ENCODE peak calls at places on chromosomes 4 and X, in eight cellular contexts. P is BE2C, R is psoas muscle, M is PC-9, J is sigmoid colon, X is foreskin keratinocyte, Q is heart right ventricle, U is IMR-90. G is an unnamed sample.

GRCh38 chr4:151568966-151569365 is 160.0 kb downstream of the FHIP1A start:
- DNase-seq in P (no peak), M (no peak), Q (no peak), X (no peak), J (no peak), R (no peak), U (no peak), G (no peak)

GRCh38 chrX:151815461-151815860 is 80.9 kb downstream of the CNGA2 start:
- DNase-seq in X (no peak), P (no peak), M (no peak), Q (no peak), U (no peak), R (no peak), J (no peak), G (peak; percentile 18)

GRCh38 chrX:7190157-7190556 is 42.2 kb upstream of the PUDP start:
- DNase-seq in J (no peak), R (no peak), M (no peak), Q (no peak), P (no peak), U (no peak), X (no peak), G (no peak)

GRCh38 chrX:151675121-151675746 is 20.0 kb upstream of the PRRG3 start:
- DNase-seq in P (no peak), J (no peak), X (no peak), M (no peak), U (no peak), R (no peak), Q (no peak), G (no peak)

GRCh38 chr4:37502070-37502469 is 184.1 kb downstream of the RELL1 start:
- DNase-seq in M (no peak), X (no peak), R (no peak), J (no peak), U (no peak), P (no peak), Q (no peak), G (no peak)

GRCh38 chr4:140807491-140808257 is 51.5 kb upstream of the TBC1D9 start:
- DNase-seq in Q (no peak), R (no peak), J (no peak), U (peak; percentile 89), M (no peak), P (no peak), X (no peak), G (no peak)

GRCh38 chrX:110026099-110026844 is 23.4 kb downstream of the TMEM164 start:
- DNase-seq in X (peak; percentile 70), M (peak; percentile 70), Q (no peak), P (no peak), U (no peak), R (no peak), J (no peak), G (no peak)

GRCh38 chr4:99664703-99665102 is 7.1 kb upstream of the C4orf54 start:
- DNase-seq in R (no peak), J (no peak), P (no peak), M (no peak), U (no peak), X (no peak), Q (no peak), G (no peak)

GRCh38 chr4:169571435-169571834 is 40.9 kb downstream of the NEK1 start:
- DNase-seq in R (no peak), X (peak; percentile 90), J (no peak), M (no peak), P (no peak), U (no peak), Q (no peak), G (no peak)

GRCh38 chr4:15562114-15562513 is 92.4 kb downstream of the CC2D2A start:
- DNase-seq in J (no peak), P (no peak), R (no peak), Q (no peak), X (peak; percentile 20), M (no peak), U (peak; percentile 37), G (no peak)

GRCh38 chr4:166501941-166502382 is 628.9 kb downstream of the TLL1 start:
- DNase-seq in M (no peak), R (no peak), Q (no peak), J (no peak), U (no peak), X (no peak), P (peak; percentile 58), G (no peak)

GRCh38 chrX:150157291-150157690 is 205.8 kb upstream of the MAMLD1 start:
- DNase-seq in J (no peak), U (no peak), Q (no peak), R (no peak), X (no peak), M (no peak), P (no peak), G (no peak)

GRCh38 chrX:37060999-37061398 is 52.8 kb downstream of the FAM47C start:
- DNase-seq in Q (no peak), R (no peak), J (no peak), X (peak; percentile 21), U (peak; percentile 41), M (peak; percentile 46), P (peak; percentile 8), G (no peak)

GRCh38 chrX:30183554-30183953 is 31.8 kb upstream of the MAGEB2 start:
- DNase-seq in R (no peak), Q (no peak), P (no peak), U (peak; percentile 1), J (no peak), X (no peak), M (no peak), G (no peak)

GRCh38 chr4:25954293-25954904 is 40.4 kb downstream of the SMIM20 start:
- DNase-seq in U (no peak), R (no peak), Q (no peak), M (no peak), P (no peak), J (no peak), X (no peak), G (no peak)
- H3K4me1 ChIP-seq in U (peaks cover 1% of the 10 kb centered on the region), R (no peaks in the 10 kb centered on the region), Q (peaks cover 6% of the 10 kb centered on the region), M (no peaks in the 10 kb centered on the region), P (no peaks in the 10 kb centered on the region), J (no peaks in the 10 kb centered on the region), X (no peaks in the 10 kb centered on the region), G (peaks cover 3% of the 10 kb centered on the region)

DNA sequence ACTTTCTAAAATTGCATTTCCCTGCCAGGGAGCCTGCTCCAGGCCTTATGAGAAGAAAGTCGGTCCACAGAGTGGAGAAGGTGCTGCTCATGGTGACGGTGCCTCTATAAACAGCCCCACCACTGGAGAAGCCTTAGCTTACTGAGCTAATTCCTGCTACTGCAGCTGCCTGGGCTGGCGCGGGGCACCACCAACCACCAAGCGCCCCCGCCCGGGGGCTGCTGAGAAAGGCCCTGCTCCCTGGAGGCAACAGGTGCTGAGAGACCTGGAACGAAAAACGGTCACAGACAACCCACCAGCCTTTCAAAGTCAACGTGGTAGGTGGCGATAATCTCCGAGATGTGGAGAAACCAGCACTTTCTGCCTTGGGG is 2.9 kb downstream of the HCFC1 start:
- DNase-seq in J (peak; percentile 65), R (peak; percentile 75), P (peak; percentile 55), U (no peak), M (no peak), X (no peak), Q (no peak), G (no peak)
- TF ChIP-seq CTCF in J (no peak), R (no peak), P (peak; percentile 10), U (no peak), M (no peak), X (no peak), Q (no peak), G (no peak)

DNA sequence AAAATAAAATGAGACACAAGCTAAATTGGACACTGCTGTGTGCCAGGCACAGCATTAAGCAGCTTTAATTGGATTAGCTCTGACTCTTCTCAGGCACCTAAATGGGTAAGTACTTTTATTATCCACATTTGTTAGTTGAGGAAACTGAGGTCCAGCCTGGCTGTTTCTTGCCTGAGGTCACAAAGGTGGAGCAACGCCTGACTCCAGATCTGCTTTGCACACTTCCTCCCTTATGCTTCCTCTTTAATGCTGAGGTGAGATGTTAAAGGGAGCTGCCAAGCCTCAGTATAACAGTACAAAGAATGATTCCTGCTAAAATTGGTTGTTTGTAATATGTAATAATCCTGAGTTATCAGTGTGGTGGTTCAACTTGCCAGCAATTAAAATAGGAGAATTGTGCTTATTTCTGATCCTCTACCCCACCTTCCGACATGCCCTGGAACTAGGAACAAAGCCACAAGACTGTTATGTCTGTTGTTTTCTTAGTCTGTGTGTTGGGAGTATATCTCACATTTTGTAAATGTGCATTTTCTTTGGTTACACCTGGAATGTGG is 74.4 kb downstream of the AFF1 start:
- DNase-seq in P (no peak), Q (no peak), M (no peak), U (no peak), J (no peak), R (no peak), X (no peak), G (no peak)
- H3K4me1 ChIP-seq in P (peaks cover 16% of the 10 kb centered on the region), Q (peaks cover 74% of the 10 kb centered on the region), M (peaks cover 39% of the 10 kb centered on the region), U (peaks cover 8% of the 10 kb centered on the region), J (peaks cover 73% of the 10 kb centered on the region), R (peaks cover 70% of the 10 kb centered on the region), X (peaks cover 32% of the 10 kb centered on the region), G (no peaks in the 10 kb centered on the region)

GRCh38 chr4:6894086-6894478 is 15.5 kb upstream of the TBC1D14 start:
- DNase-seq in R (no peak), Q (no peak), J (peak; percentile 17), U (no peak), P (no peak), M (no peak), X (no peak), G (no peak)

GRCh38 chr4:6891436-6892170 is 18.0 kb upstream of the TBC1D14 start:
- DNase-seq in P (no peak), M (no peak), U (peak; percentile 31), R (no peak), J (no peak), Q (no peak), X (no peak), G (no peak)

GRCh38 chr4:6893449-6894085 is 16.1 kb upstream of the TBC1D14 start:
- DNase-seq in R (no peak), P (no peak), Q (no peak), U (peak; percentile 86), X (no peak), J (peak; percentile 33), M (no peak), G (no peak)

GRCh38 chr4:6892909-6893202 is 16.8 kb upstream of the TBC1D14 start:
- DNase-seq in Q (no peak), M (no peak), X (no peak), J (peak; percentile 17), U (no peak), P (no peak), R (no peak), G (no peak)

DNA sequence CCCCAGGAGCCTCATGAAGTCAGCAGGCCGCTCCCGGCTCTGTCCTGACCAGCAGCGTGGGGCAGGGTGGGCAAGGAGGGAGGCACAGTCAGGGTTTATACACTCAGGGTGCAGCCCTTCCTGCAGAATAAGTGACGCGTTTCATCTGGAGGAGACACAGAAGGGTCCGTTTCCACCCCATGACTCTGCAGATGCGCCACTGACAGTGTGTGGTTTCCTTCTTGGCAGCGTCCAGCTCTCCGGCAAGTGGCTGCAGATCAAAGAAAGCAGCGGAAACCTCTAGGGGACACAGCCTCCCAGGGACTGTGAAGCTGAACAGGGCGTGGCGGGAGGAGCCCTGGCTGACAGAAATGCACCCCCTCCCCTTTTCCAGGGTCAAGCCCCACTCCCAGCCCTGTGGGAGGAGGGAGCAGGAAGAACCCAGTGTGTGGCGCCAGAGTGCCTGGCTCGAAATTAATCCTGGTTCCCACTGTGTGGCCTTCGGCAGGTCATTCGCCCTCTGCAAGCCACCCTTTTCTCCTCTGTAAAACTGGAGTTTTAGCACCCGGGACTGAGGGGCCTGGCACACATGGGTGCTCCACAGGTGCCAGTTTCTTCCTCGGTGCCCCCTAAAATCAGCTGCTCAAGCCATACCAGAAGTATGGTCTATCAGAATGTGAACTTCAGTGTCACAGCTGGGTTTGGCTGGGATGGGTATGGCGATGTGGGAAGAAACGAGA is 17.3 kb upstream of the TBC1D14 start:
- DNase-seq in P (peak; percentile 73), J (peak; percentile 77), X (no peak), R (peak; percentile 79), M (no peak), U (peak; percentile 79), Q (peak; percentile 51), G (peak; percentile 62)
- TF ChIP-seq CTCF in P (peak; percentile 44), J (no peak), X (peak; percentile 32), R (no peak), M (no peak), U (peak; percentile 31), Q (no peak), G (peak; percentile 25)